ENCODE peak calls at places on chromosomes 5 and 9, in four cellular contexts. One of them, this sample, is unnamed.

GRCh38 chr5:9207820-9208418 is 338.0 kb downstream of the SEMA5A start:
- DNase-seq in kidney: no peak
- DNase-seq in body of pancreas: no peak
- DNase-seq in stimulated activated naive CD4-positive, alpha-beta T cell: no peak
- DNase-seq in this sample: peak

GRCh38 chr9:136267261-136268111 is 21.9 kb upstream of the QSOX2 start:
- DNase-seq in body of pancreas: peak
- DNase-seq in kidney: peak
- DNase-seq in stimulated activated naive CD4-positive, alpha-beta T cell: peak
- DNase-seq in this sample: peak

GRCh38 chr5:90940227-90940995 is 381.8 kb downstream of the ADGRV1 start:
- DNase-seq in kidney: peak
- DNase-seq in body of pancreas: no peak
- DNase-seq in stimulated activated naive CD4-positive, alpha-beta T cell: peak
- DNase-seq in this sample: peak

GRCh38 chr9:130128782-130129424 is 43.3 kb upstream of the NCS1 start:
- DNase-seq in body of pancreas: no peak
- DNase-seq in stimulated activated naive CD4-positive, alpha-beta T cell: peak
- DNase-seq in kidney: peak
- DNase-seq in this sample: peak

GRCh38 chr9:37971107-37971459 is 67.2 kb upstream of the SLC25A51 start:
- DNase-seq in kidney: peak
- DNase-seq in body of pancreas: no peak
- DNase-seq in stimulated activated naive CD4-positive, alpha-beta T cell: no peak
- DNase-seq in this sample: no peak

GRCh38 chr5:151223447-151224264 is at the start of gene CCDC69:
- DNase-seq in stimulated activated naive CD4-positive, alpha-beta T cell: peak
- DNase-seq in kidney: peak
- DNase-seq in body of pancreas: peak
- DNase-seq in this sample: peak

GRCh38 chr5:87411586-87412416 is 929 bp downstream of the CCNH start:
- DNase-seq in stimulated activated naive CD4-positive, alpha-beta T cell: peak
- DNase-seq in kidney: no peak
- DNase-seq in body of pancreas: peak
- DNase-seq in this sample: no peak

GRCh38 chr5:142221091-142221860 is 103.5 kb downstream of the SPRY4 start:
- DNase-seq in body of pancreas: no peak
- DNase-seq in kidney: no peak
- DNase-seq in stimulated activated naive CD4-positive, alpha-beta T cell: no peak
- DNase-seq in this sample: no peak

GRCh38 chr9:116344416-116344815 is 190.8 kb downstream of the PAPPA start:
- DNase-seq in body of pancreas: no peak
- DNase-seq in stimulated activated naive CD4-positive, alpha-beta T cell: no peak
- DNase-seq in kidney: no peak
- DNase-seq in this sample: no peak

GRCh38 chr5:31106742-31107546 is 86.5 kb upstream of the CDH6 start:
- DNase-seq in kidney: no peak
- DNase-seq in body of pancreas: no peak
- DNase-seq in stimulated activated naive CD4-positive, alpha-beta T cell: no peak
- DNase-seq in this sample: no peak

GRCh38 chr9:131951905-131952304 is 127.8 kb downstream of the MED27 start:
- DNase-seq in kidney: peak
- DNase-seq in body of pancreas: no peak
- DNase-seq in stimulated activated naive CD4-positive, alpha-beta T cell: no peak
- DNase-seq in this sample: no peak

GRCh38 chr5:635321-636055 is 23.3 kb downstream of the CEP72 start:
- DNase-seq in body of pancreas: no peak
- DNase-seq in stimulated activated naive CD4-positive, alpha-beta T cell: no peak
- DNase-seq in kidney: peak
- DNase-seq in this sample: no peak

GRCh38 chr5:146662229-146662628 is 146.2 kb upstream of the GPR151 start:
- DNase-seq in stimulated activated naive CD4-positive, alpha-beta T cell: peak
- DNase-seq in body of pancreas: peak
- DNase-seq in kidney: no peak
- DNase-seq in this sample: peak

GRCh38 chr9:106307670-106308069 is 555.3 kb upstream of the ZNF462 start:
- DNase-seq in kidney: no peak
- DNase-seq in stimulated activated naive CD4-positive, alpha-beta T cell: no peak
- DNase-seq in body of pancreas: no peak
- DNase-seq in this sample: no peak

GRCh38 chr5:173201636-173202265 is 33.3 kb downstream of the NKX2-5 start:
- DNase-seq in body of pancreas: no peak
- DNase-seq in stimulated activated naive CD4-positive, alpha-beta T cell: no peak
- DNase-seq in kidney: no peak
- DNase-seq in this sample: no peak

This sample was measured in GM13977.